ENCODE peak calls at places on chromosomes 12 and 14, in eight cellular contexts. C, S, H, X, D, R, B and N are unnamed samples.

GRCh38 chr12:109575683-109576082 is 2.1 kb downstream of the MVK start:
- DNase-seq in C (no peak), S (no peak), H (no peak), X (no peak), D (no peak), R (no peak), B (no peak), N (no peak)

GRCh38 chr12:57330989-57331388 is 80.0 kb upstream of the STAC3 start:
- DNase-seq in C (no peak), S (no peak), H (no peak), X (no peak), D (no peak), R (no peak), B (no peak), N (no peak)

GRCh38 chr12:121811434-121812319 is 7.9 kb downstream of the SETD1B start:
- DNase-seq in C (peak), S (no peak), H (no peak), X (peak), D (peak), R (peak), B (peak), N (peak)

GRCh38 chr12:81692008-81692407 is 67.1 kb downstream of the PPFIA2 start:
- DNase-seq in C (no peak), S (no peak), H (no peak), X (no peak), D (no peak), R (no peak), B (no peak), N (peak)

GRCh38 chr12:11780521-11781101 is 131.1 kb downstream of the ETV6 start:
- DNase-seq in C (no peak), S (no peak), H (no peak), X (no peak), D (no peak), R (no peak), B (no peak), N (no peak)

GRCh38 chr12:105935106-105935505 is 203.6 kb downstream of the NUAK1 start:
- DNase-seq in C (no peak), S (no peak), H (no peak), X (no peak), D (peak), R (no peak), B (no peak), N (peak)

GRCh38 chr14:65167072-65167645 is 64.8 kb upstream of the MAX start:
- DNase-seq in C (no peak), S (no peak), H (no peak), X (no peak), D (no peak), R (no peak), B (peak), N (no peak)

GRCh38 chr14:89417111-89417468 is at the start of gene FOXN3:
- DNase-seq in C (peak), S (peak), H (no peak), X (peak), D (peak), R (peak), B (peak), N (peak)

GRCh38 chr14:68723808-68724268 is 69.0 kb downstream of the ZFP36L1 start:
- DNase-seq in C (no peak), S (no peak), H (no peak), X (no peak), D (no peak), R (no peak), B (no peak), N (no peak)

GRCh38 chr14:33918256-33918655 is 32.6 kb downstream of the EGLN3 start:
- DNase-seq in C (no peak), S (no peak), H (no peak), X (no peak), D (no peak), R (no peak), B (no peak), N (no peak)

GRCh38 chr12:68189766-68190700 is 30.5 kb upstream of the IFNG start:
- DNase-seq in C (peak), S (no peak), H (no peak), X (no peak), D (peak), R (no peak), B (peak), N (peak)

GRCh38 chr12:57896437-57897201 is 44.7 kb upstream of the ATP23 start:
- DNase-seq in C (peak), S (peak), H (no peak), X (peak), D (peak), R (peak), B (no peak), N (peak)

GRCh38 chr14:51780741-51781140 is 79.7 kb upstream of the GNG2 start:
- DNase-seq in C (no peak), S (no peak), H (no peak), X (peak), D (no peak), R (no peak), B (no peak), N (peak)

GRCh38 chr12:104435175-104435574 is 21.6 kb upstream of the CHST11 start:
- DNase-seq in C (no peak), S (no peak), H (no peak), X (no peak), D (no peak), R (no peak), B (no peak), N (no peak)

GRCh38 chr14:67425603-67426002 is 13.6 kb upstream of the PLEK2 start:
- DNase-seq in C (no peak), S (no peak), H (no peak), X (no peak), D (no peak), R (no peak), B (no peak), N (no peak)

GRCh38 chr12:107283652-107284051 is 190.3 kb upstream of the CRY1 start:
- DNase-seq in C (no peak), S (no peak), H (no peak), X (no peak), D (no peak), R (no peak), B (no peak), N (no peak)

GRCh38 chr14:68794856-68795601 is 2.2 kb upstream of the ZFP36L1 start:
- DNase-seq in C (peak), S (peak), H (no peak), X (no peak), D (peak), R (no peak), B (no peak), N (peak)

GRCh38 chr12:207804-208203 is 6.2 kb downstream of the SLC6A12 start:
- DNase-seq in C (no peak), S (no peak), H (no peak), X (no peak), D (no peak), R (peak), B (no peak), N (no peak)

GRCh38 chr12:106918746-106919145 is 37.0 kb upstream of the TMEM263 start:
- DNase-seq in C (peak), S (no peak), H (peak), X (peak), D (peak), R (no peak), B (no peak), N (peak)

GRCh38 chr14:104692939-104693315 is 3.5 kb downstream of the INF2 start:
- DNase-seq in C (no peak), S (no peak), H (no peak), X (no peak), D (no peak), R (peak), B (no peak), N (no peak)

GRCh38 chr12:90404071-90404470 is 550.9 kb downstream of the CCER1 start:
- DNase-seq in C (no peak), S (no peak), H (no peak), X (no peak), D (no peak), R (no peak), B (no peak), N (no peak)
- H3K4me3 ChIP-seq in C (no peak), S (no peak), H (no peak), X (no peak), D (no peak), R (no peak), B (no peak), N (no peak)

GRCh38 chr12:50842637-50843493 is at the start of gene TMPRSS12:
- DNase-seq in C (no peak), S (no peak), H (peak), X (no peak), D (no peak), R (peak), B (no peak), N (peak)
- H3K4me3 ChIP-seq in C (no peak), S (peak), H (no peak), X (no peak), D (peak), R (peak), B (no peak), N (peak)

GRCh38 chr14:56413721-56414120 is 165.9 kb upstream of the TMEM260 start:
- DNase-seq in C (no peak), S (no peak), H (no peak), X (no peak), D (no peak), R (no peak), B (no peak), N (no peak)
- H3K4me3 ChIP-seq in C (no peak), S (no peak), H (no peak), X (no peak), D (no peak), R (no peak), B (no peak), N (no peak)

GRCh38 chr14:29264865-29265264 is 498.3 kb downstream of the FOXG1 start:
- DNase-seq in C (no peak), S (no peak), H (no peak), X (no peak), D (no peak), R (no peak), B (no peak), N (no peak)

GRCh38 chr14:29265852-29266251 is 499.3 kb downstream of the FOXG1 start:
- DNase-seq in C (no peak), S (no peak), H (no peak), X (no peak), D (no peak), R (no peak), B (no peak), N (no peak)

DNA sequence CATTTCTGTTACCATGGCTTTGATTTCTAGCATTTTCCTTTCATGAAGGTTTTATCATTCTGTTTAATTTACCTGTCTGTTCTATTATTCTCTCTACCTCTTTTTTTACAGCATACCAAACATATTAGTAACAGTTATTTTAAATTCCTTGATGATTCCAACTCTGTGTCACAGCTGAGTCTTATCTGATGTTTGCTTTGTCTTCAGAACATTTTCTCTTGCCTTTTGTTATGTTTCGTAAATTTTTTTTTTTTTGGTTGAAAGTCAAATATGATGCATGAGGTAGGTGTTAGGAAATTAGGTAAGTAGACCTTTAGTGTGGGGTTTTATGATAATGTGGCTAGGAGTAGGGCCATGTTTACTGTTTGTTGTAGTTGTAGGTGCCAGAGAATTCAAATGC is 496.4 kb downstream of the FOXG1 start:
- DNase-seq in C (no peak), S (no peak), H (no peak), X (no peak), D (no peak), R (no peak), B (no peak), N (peak)
- H3K4me3 ChIP-seq in C (no peak), S (no peak), H (no peak), X (no peak), D (no peak), R (no peak), B (no peak), N (no peak)

GRCh38 chr14:105894978-105895881 is 368.8 kb downstream of the TMEM121 start:
- DNase-seq in C (no peak), S (no peak), H (no peak), X (no peak), D (no peak), R (peak), B (no peak), N (no peak)
- H3K4me3 ChIP-seq in C (no peak), S (no peak), H (no peak), X (no peak), D (no peak), R (no peak), B (no peak), N (no peak)